ENCODE peak calls at places on chromosomes 3 and 15, in nine cellular contexts. X is adrenal gland, I is small intestine, Y is fibroblast of lung, L is aorta, Z is lung, A is HCT116, K is psoas muscle, V is OCI-LY7. P is an unnamed sample.

GRCh38 chr15:52261498-52262242 is 33.9 kb downstream of the MYO5C start:
- DNase-seq in X (peak), I (peak), Y (peak), L (peak), Z (peak), A (peak), K (peak), V (peak), P (peak)

GRCh38 chr3:18758047-18758704 is 333.0 kb upstream of the SATB1 start:
- DNase-seq in X (no peak), I (peak), Y (peak), L (no peak), Z (peak), A (peak), K (no peak), V (peak), P (peak)

GRCh38 chr3:197376020-197376419 is 77.6 kb upstream of the DLG1 start:
- DNase-seq in X (no peak), I (no peak), Y (peak), L (no peak), Z (no peak), A (no peak), K (no peak), V (no peak), P (no peak)

GRCh38 chr15:25545017-25545416 is 106.2 kb upstream of the UBE3A start:
- DNase-seq in X (no peak), I (no peak), Y (peak), L (no peak), Z (no peak), A (no peak), K (no peak), V (no peak), P (no peak)

GRCh38 chr3:192408721-192409151 is 318.6 kb downstream of the FGF12 start:
- DNase-seq in X (peak), I (no peak), Y (peak), L (no peak), Z (no peak), A (no peak), K (peak), V (no peak), P (no peak)

GRCh38 chr3:32132706-32133105 is 26.3 kb downstream of the GPD1L start:
- DNase-seq in X (no peak), I (no peak), Y (no peak), L (no peak), Z (no peak), A (no peak), K (no peak), V (no peak), P (no peak)

GRCh38 chr3:194983121-194983520 is 287.8 kb downstream of the XXYLT1 start:
- DNase-seq in X (no peak), I (no peak), Y (no peak), L (no peak), Z (no peak), A (no peak), K (no peak), V (no peak), P (no peak)

GRCh38 chr3:155946178-155946577 is 75.7 kb downstream of the GMPS start:
- DNase-seq in X (no peak), I (no peak), Y (peak), L (no peak), Z (no peak), A (no peak), K (no peak), V (no peak), P (no peak)

GRCh38 chr3:138861755-138862333 is 27.1 kb upstream of the PIK3CB start:
- DNase-seq in X (no peak), I (no peak), Y (peak), L (no peak), Z (no peak), A (peak), K (no peak), V (no peak), P (no peak)

GRCh38 chr15:31571676-31572075 is 245.0 kb downstream of the KLF13 start:
- DNase-seq in X (no peak), I (peak), Y (no peak), L (no peak), Z (no peak), A (no peak), K (no peak), V (no peak), P (no peak)

GRCh38 chr3:150449169-150449721 is 41.1 kb downstream of the TSC22D2 start:
- DNase-seq in X (no peak), I (no peak), Y (peak), L (no peak), Z (no peak), A (no peak), K (no peak), V (no peak), P (no peak)

GRCh38 chr3:64209866-64210609 is 15.2 kb downstream of the PRICKLE2 start:
- DNase-seq in X (peak), I (no peak), Y (peak), L (peak), Z (peak), A (no peak), K (peak), V (no peak), P (no peak)

GRCh38 chr15:68821898-68822380 is 1.2 kb upstream of the ANP32A start:
- DNase-seq in X (no peak), I (peak), Y (no peak), L (no peak), Z (no peak), A (no peak), K (no peak), V (peak), P (peak)

DNA sequence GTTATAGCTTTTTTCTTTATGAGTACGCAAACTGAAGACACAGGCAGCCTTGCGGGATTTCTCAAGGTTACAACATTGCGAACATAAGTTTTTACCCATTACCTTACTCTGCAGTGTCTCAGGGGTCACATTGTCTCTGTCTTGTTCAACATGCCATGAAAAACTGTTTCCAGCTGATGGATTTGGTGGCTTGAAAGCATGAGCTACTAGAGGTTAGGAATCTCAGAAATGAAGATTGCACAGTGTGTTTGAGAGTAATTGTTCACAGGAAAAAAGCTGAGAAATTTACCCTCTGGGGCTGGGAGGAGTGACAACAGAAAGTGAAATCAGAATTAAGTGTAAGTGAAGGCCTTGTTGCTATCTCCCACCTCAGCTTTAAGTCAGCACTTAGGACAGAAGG is 568.5 kb downstream of the TAFA4 start:
- DNase-seq in X (no peak), I (no peak), Y (no peak), L (no peak), Z (no peak), A (no peak), K (no peak), V (no peak), P (no peak)
- H3K27ac ChIP-seq in X (no peak), I (no peak), Y (no peak), L (no peak), Z (no peak), A (no peak), K (no peak), V (no peak), P (no peak)

DNA sequence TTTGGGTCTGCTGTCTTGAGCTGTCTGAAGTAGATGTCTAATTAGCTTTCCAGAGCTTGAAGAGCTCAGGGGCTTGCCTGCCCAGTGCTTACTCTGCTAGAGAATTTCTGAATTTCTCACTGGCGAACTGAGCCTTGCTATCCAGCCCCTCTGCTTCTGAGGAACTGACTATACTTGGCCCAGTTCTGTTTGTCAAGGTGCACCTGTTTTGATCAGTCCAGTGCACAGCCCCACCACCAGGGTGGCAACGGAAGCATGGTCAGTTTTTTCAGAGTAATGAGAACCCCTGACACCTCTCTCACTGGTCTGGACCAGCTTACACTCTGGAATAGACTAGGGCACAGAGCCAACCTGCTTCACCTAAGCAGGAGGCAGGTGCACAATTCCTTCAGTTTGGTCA is 25.2 kb downstream of the ITGB5 start:
- DNase-seq in X (no peak), I (no peak), Y (no peak), L (no peak), Z (no peak), A (no peak), K (no peak), V (no peak), P (no peak)
- H3K27ac ChIP-seq in X (no peak), I (no peak), Y (no peak), L (peak), Z (no peak), A (no peak), K (peak), V (no peak), P (no peak)

GRCh38 chr3:129291487-129291886 is 12.8 kb downstream of the HMCES start:
- DNase-seq in X (no peak), I (no peak), Y (peak), L (no peak), Z (no peak), A (no peak), K (no peak), V (no peak), P (no peak)

GRCh38 chr3:129286081-129286480 is 7.4 kb downstream of the HMCES start:
- DNase-seq in X (no peak), I (no peak), Y (no peak), L (no peak), Z (no peak), A (no peak), K (no peak), V (no peak), P (no peak)

DNA sequence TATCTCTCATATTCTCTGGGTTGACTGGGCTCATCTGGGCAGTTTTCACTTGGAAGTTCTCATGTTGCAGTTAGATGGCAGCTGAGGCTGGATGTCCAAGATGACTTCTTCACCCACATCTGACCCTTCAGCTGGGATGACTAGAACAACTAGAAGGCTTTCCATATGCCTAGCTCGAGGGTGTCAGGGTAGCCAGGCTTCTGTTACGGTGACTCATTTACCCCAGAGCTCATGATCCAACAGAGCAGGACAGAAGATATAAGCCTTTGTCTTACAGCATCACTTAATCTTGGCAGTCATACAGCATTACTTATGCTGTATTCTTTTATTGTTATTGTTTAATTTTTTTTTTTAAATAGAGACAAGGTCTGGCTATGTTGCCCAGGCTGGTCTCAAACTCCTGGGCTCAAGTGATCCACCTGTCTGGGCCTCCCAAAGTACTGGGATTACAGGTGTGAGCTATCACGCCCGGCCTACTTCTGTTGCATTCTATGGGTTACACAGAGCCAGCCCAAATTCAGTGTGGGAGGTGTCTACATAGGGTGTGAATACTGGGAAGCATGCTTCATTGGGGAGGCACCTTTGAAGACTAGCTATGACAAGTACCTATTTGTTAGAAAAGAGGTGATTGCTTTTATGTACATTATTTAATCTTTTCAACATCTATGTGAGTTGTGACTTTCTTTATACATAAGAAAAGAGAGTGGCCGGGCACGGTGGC is 10.7 kb downstream of the HMCES start:
- DNase-seq in X (no peak), I (no peak), Y (peak), L (no peak), Z (no peak), A (no peak), K (no peak), V (no peak), P (no peak)
- H3K27ac ChIP-seq in X (no peak), I (no peak), Y (no peak), L (no peak), Z (no peak), A (no peak), K (no peak), V (no peak), P (no peak)

DNA sequence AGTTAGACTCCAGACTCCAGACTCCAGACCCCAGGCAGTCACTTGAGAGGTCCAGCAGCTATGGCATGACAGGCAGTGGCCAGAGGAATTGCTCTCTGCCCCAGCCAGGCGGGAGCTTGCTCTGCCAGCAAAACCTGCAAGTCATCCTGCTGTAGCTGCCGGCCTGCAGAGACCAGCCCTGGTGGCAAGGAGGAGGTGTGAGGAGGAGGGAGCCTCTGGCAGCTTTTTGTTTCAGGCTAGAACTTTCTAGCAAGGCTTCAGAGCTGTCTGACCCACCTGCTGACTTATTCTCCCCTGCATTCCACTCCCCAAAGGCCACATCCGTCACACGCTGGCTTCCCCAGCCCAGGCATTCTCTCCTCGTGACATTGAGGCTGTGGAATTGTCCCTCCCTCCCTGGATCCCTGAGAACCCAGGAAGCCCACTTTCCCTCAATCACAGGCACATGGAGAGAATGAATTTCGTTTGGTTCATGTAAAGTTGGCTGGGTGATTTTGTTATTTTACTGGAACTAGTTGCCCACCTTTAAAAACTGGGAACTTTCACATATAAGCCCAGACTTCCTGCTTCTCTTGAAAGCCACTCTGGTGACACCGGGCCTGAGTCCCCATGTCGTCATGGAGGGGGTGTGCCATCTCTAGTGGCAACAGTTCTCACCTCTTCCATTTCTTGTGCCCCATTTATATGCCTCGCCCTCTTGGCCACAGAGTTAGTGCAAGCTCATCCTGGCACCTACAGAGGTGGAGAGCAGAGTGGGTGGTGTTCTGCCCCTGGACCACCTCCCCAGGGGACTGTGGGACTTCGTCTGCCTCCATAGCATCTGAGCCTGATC is 82.8 kb downstream of the ABHD5 start:
- DNase-seq in X (peak), I (no peak), Y (peak), L (no peak), Z (no peak), A (no peak), K (peak), V (no peak), P (no peak)
- H3K27ac ChIP-seq in X (no peak), I (no peak), Y (no peak), L (peak), Z (no peak), A (no peak), K (peak), V (no peak), P (no peak)

DNA sequence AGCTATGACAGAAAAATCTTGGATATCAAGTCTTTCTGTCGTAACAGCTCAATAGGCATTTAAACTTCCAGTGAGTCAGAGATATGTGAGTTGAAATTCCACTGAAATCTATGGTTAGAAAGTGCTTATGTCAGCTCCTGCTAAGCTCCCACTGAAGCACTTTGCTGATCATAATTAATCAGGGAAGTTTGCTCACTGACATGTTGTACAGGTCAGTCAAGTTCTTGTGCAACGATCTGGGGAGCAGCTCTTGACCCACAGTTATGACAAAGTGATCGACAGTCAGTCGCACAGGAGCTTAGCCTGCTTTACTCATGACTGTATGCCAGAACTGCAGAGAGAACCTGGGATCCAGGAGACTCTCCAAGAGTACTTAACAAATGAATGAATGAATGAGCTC is 453.5 kb downstream of the SOX2 start:
- DNase-seq in X (no peak), I (peak), Y (peak), L (no peak), Z (peak), A (no peak), K (no peak), V (no peak), P (no peak)
- H3K27ac ChIP-seq in X (no peak), I (no peak), Y (no peak), L (no peak), Z (no peak), A (no peak), K (no peak), V (no peak), P (no peak)

P was measured in CD4-positive, CD25-positive, alpha-beta regulatory T cell.